ENCODE peak calls at places on chromosomes 6 and 20, in eight cellular contexts. U, B, I, M, A, R, J and Z are unnamed samples.
A peak's percentile ranks its signal among the peaks of the same experiment; 100 is the strongest.

GRCh38 chr6:112232845-112233256 is 21.5 kb downstream of the LAMA4 start:
- DNase-seq in I (no peak), M (peak; percentile 51), U (no peak), J (no peak), B (no peak), A (no peak), R (peak; percentile 52), Z (no peak)

GRCh38 chr20:61184194-61184593 is 67.9 kb upstream of the CDH4 start:
- DNase-seq in J (no peak), A (no peak), I (peak; percentile 29), U (no peak), M (no peak), R (no peak), B (no peak), Z (no peak)

GRCh38 chr6:74137910-74138309 is 441.9 kb downstream of the CD109 start:
- DNase-seq in U (peak; percentile 33), M (peak; percentile 44), I (peak; percentile 9), R (peak; percentile 16), B (peak; percentile 2), J (no peak), A (no peak), Z (no peak)

GRCh38 chr6:98831057-98832031 is 3.0 kb upstream of the POU3F2 start:
- DNase-seq in B (no peak), J (peak; percentile 60), A (no peak), U (no peak), I (no peak), M (no peak), R (no peak), Z (no peak)

GRCh38 chr6:166494101-166494441 is 92.4 kb downstream of the RAMACL start:
- DNase-seq in A (no peak), B (no peak), M (no peak), I (no peak), J (no peak), R (no peak), U (no peak), Z (no peak)

GRCh38 chr6:43758617-43759050 is 11.4 kb upstream of the VEGFA start:
- DNase-seq in M (no peak), A (no peak), U (peak; percentile 80), I (no peak), R (no peak), B (no peak), J (peak; percentile 85), Z (no peak)

GRCh38 chr6:3837781-3838180 is 11.4 kb upstream of the FAM50B start:
- DNase-seq in B (no peak), A (no peak), M (no peak), J (no peak), R (no peak), U (no peak), I (no peak), Z (no peak)

GRCh38 chr20:60652615-60653014 is 599.4 kb upstream of the CDH4 start:
- DNase-seq in B (no peak), I (no peak), M (no peak), J (no peak), R (no peak), A (no peak), U (no peak), Z (no peak)

GRCh38 chr20:16279320-16279719 is 293.9 kb downstream of the KIF16B start:
- DNase-seq in A (no peak), J (no peak), U (peak; percentile 61), M (no peak), I (no peak), R (no peak), B (peak; percentile 31), Z (no peak)

GRCh38 chr20:60469829-60470228 is 511.6 kb downstream of the CDH26 start:
- DNase-seq in I (no peak), A (no peak), U (no peak), R (no peak), J (no peak), M (no peak), B (no peak), Z (peak; percentile 28)

GRCh38 chr6:148358196-148358785 is 15.7 kb downstream of the SASH1 start:
- DNase-seq in U (no peak), B (no peak), A (no peak), R (no peak), M (peak; percentile 8), J (no peak), I (peak; percentile 31), Z (no peak)

GRCh38 chr6:52537001-52537753 is 39.7 kb downstream of the TRAM2 start:
- DNase-seq in B (no peak), R (no peak), U (no peak), A (no peak), J (no peak), I (peak; percentile 64), M (no peak), Z (peak; percentile 95)

GRCh38 chr20:4714818-4715217 is 6.9 kb upstream of the PRND start:
- DNase-seq in A (no peak), J (no peak), I (peak; percentile 65), M (no peak), U (no peak), R (no peak), B (no peak), Z (no peak)

GRCh38 chr20:47453167-47453782 is 48.4 kb upstream of the NCOA3 start:
- DNase-seq in A (no peak), I (peak; percentile 95), U (peak; percentile 73), B (peak; percentile 93), M (peak; percentile 68), R (peak; percentile 34), J (no peak), Z (no peak)

GRCh38 chr6:100485268-100485667 is 20.5 kb upstream of the SIM1 start:
- DNase-seq in B (no peak), J (no peak), U (no peak), M (no peak), I (no peak), R (no peak), A (no peak), Z (no peak)

GRCh38 chr6:68778356-68779020 is 143.4 kb downstream of the ADGRB3 start:
- DNase-seq in R (peak; percentile 48), M (no peak), J (peak; percentile 68), B (peak; percentile 24), A (no peak), U (peak; percentile 72), I (peak; percentile 23), Z (peak; percentile 10)

GRCh38 chr6:43669050-43669921 is 18.3 kb downstream of the MRPS18A start:
- DNase-seq in U (peak; percentile 59), R (peak; percentile 51), B (no peak), J (peak; percentile 64), A (no peak), I (peak; percentile 39), M (no peak), Z (no peak)

GRCh38 chr20:20820780-20821495 is 108.5 kb upstream of the RALGAPA2 start:
- DNase-seq in I (no peak), J (peak; percentile 25), R (no peak), U (peak; percentile 67), M (no peak), A (no peak), B (no peak), Z (no peak)

GRCh38 chr6:99119109-99120031 is 171.6 kb upstream of the FBXL4 start:
- DNase-seq in B (peak; percentile 27), I (peak; percentile 68), R (peak; percentile 67), A (no peak), J (peak; percentile 75), U (peak; percentile 67), M (peak; percentile 4), Z (peak; percentile 45)

GRCh38 chr6:156779206-156780116 is 2.3 kb downstream of the ARID1B start:
- DNase-seq in I (peak; percentile 43), B (peak; percentile 40), A (no peak), M (no peak), U (peak; percentile 67), J (peak; percentile 57), R (peak; percentile 65), Z (no peak)

GRCh38 chr20:38973107-38973506 is 11.0 kb downstream of the DHX35 start:
- DNase-seq in A (no peak), U (no peak), B (no peak), I (no peak), R (no peak), M (no peak), J (no peak), Z (no peak)

GRCh38 chr6:10556496-10557391 is 35.6 kb downstream of the GCNT2 start:
- DNase-seq in A (no peak), M (no peak), B (no peak), J (no peak), I (no peak), U (no peak), R (no peak), Z (no peak)
- H3K4me3 ChIP-seq in A (peak overlapping the region; percentile 39), M (peak overlapping the region; percentile 55), B (no peak overlapping the region), J (peak overlapping the region; percentile 63), I (no peak overlapping the region), U (peak overlapping the region; percentile 24), R (no peak overlapping the region), Z (no peak overlapping the region)

DNA sequence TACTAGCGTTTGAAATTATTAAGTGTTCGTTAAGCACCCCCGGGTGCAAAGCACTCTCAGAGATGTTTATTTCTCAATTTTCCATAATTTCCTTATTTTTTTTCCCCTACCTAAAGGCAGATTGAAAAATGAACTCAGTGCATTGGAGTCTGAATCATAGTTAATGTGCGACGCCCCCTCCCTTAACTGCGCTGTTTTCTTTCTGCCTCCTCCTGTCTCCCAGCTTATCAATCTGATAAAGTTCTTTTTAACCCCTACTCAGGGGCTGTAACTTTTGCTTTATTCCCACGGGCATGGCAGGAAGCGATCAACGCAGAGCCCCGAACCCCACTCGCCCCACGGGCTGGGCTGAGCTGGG is 58.2 kb downstream of the ZNF831 start:
- DNase-seq in A (no peak), I (no peak), M (no peak), U (no peak), J (no peak), B (no peak), R (no peak), Z (no peak)
- H3K4me3 ChIP-seq in A (peak overlapping the region; percentile 50), I (peak overlapping the region; percentile 46), M (peak overlapping the region; percentile 55), U (no peak overlapping the region), J (peak overlapping the region; percentile 45), B (peak overlapping the region; percentile 51), R (peak overlapping the region; percentile 60), Z (peak overlapping the region; percentile 46)

GRCh38 chr6:434051-434705 is 42.6 kb downstream of the IRF4 start:
- DNase-seq in A (no peak), J (no peak), R (no peak), U (no peak), I (no peak), M (no peak), B (no peak), Z (no peak)
- H3K4me3 ChIP-seq in A (no peak overlapping the region), J (no peak overlapping the region), R (no peak overlapping the region), U (no peak overlapping the region), I (no peak overlapping the region), M (no peak overlapping the region), B (no peak overlapping the region), Z (no peak overlapping the region)

GRCh38 chr6:154435400-154435945 is 75.0 kb downstream of the CNKSR3 start:
- DNase-seq in I (no peak), R (no peak), U (no peak), M (no peak), A (no peak), J (no peak), B (no peak), Z (no peak)

GRCh38 chr6:154434662-154435061 is 75.8 kb downstream of the CNKSR3 start:
- DNase-seq in R (no peak), J (no peak), B (no peak), A (no peak), U (no peak), M (no peak), I (no peak), Z (no peak)

GRCh38 chr6:154433477-154434241 is 76.8 kb downstream of the CNKSR3 start:
- DNase-seq in A (no peak), I (no peak), J (peak; percentile 66), R (no peak), B (no peak), U (no peak), M (no peak), Z (no peak)

GRCh38 chr6:154430494-154430919 is 73.9 kb upstream of the IPCEF1 start:
- DNase-seq in A (no peak), B (no peak), U (no peak), M (no peak), J (no peak), R (no peak), I (no peak), Z (no peak)

GRCh38 chr6:154432533-154433476 is 76.2 kb upstream of the IPCEF1 start:
- DNase-seq in I (no peak), M (no peak), J (no peak), U (no peak), A (no peak), B (no peak), R (no peak), Z (no peak)
- H3K4me3 ChIP-seq in I (no peak overlapping the region), M (no peak overlapping the region), J (no peak overlapping the region), U (no peak overlapping the region), A (no peak overlapping the region), B (no peak overlapping the region), R (no peak overlapping the region), Z (no peak overlapping the region)